ENCODE peak calls at places on chromosome 19, in five cellular contexts. One of them, this sample, is unnamed.

GRCh38 chr19:1173160-1173844 is 766 bp downstream of the SBNO2 start:
- DNase-seq in esophagus squamous epithelium: no peak
- DNase-seq in AG04449: no peak
- DNase-seq in HFF-Myc: no peak
- DNase-seq in IMR-90: no peak
- DNase-seq in this sample: no peak

GRCh38 chr19:44658069-44658727 is 13.1 kb upstream of the CEACAM19 start:
- DNase-seq in esophagus squamous epithelium: no peak
- DNase-seq in AG04449: no peak
- DNase-seq in HFF-Myc: no peak
- DNase-seq in IMR-90: no peak
- DNase-seq in this sample: no peak

GRCh38 chr19:37990362-37990761 is 83.4 kb downstream of the SIPA1L3 start:
- DNase-seq in esophagus squamous epithelium: no peak
- DNase-seq in AG04449: no peak
- DNase-seq in HFF-Myc: no peak
- DNase-seq in IMR-90: no peak
- DNase-seq in this sample: no peak

GRCh38 chr19:42515241-42515832 is 12.9 kb downstream of the CEACAM1 start:
- DNase-seq in esophagus squamous epithelium: no peak
- DNase-seq in AG04449: no peak
- DNase-seq in HFF-Myc: no peak
- DNase-seq in IMR-90: no peak
- DNase-seq in this sample: no peak

GRCh38 chr19:3309724-3310123 is 56.7 kb upstream of the NFIC start:
- DNase-seq in esophagus squamous epithelium: no peak
- DNase-seq in AG04449: no peak
- DNase-seq in HFF-Myc: no peak
- DNase-seq in IMR-90: no peak
- DNase-seq in this sample: no peak

GRCh38 chr19:38144667-38145066 is 79.4 kb downstream of the DPF1 start:
- DNase-seq in esophagus squamous epithelium: no peak
- DNase-seq in AG04449: no peak
- DNase-seq in HFF-Myc: no peak
- DNase-seq in IMR-90: no peak
- DNase-seq in this sample: no peak

GRCh38 chr19:49560358-49560900 is 19.9 kb downstream of the NOSIP start:
- DNase-seq in esophagus squamous epithelium: no peak
- DNase-seq in AG04449: no peak
- DNase-seq in HFF-Myc: no peak
- DNase-seq in IMR-90: no peak
- DNase-seq in this sample: no peak

GRCh38 chr19:38669532-38669931 is 22.1 kb downstream of the ACTN4 start:
- DNase-seq in esophagus squamous epithelium: no peak
- DNase-seq in AG04449: no peak
- DNase-seq in HFF-Myc: no peak
- DNase-seq in IMR-90: no peak
- DNase-seq in this sample: no peak

GRCh38 chr19:55383279-55383788 is 758 bp downstream of the TMEM238 start:
- DNase-seq in esophagus squamous epithelium: no peak
- DNase-seq in AG04449: no peak
- DNase-seq in HFF-Myc: no peak
- DNase-seq in IMR-90: no peak
- DNase-seq in this sample: no peak

GRCh38 chr19:39407644-39408391 is 1.2 kb downstream of the ZFP36 start:
- DNase-seq in esophagus squamous epithelium: no peak
- DNase-seq in AG04449: no peak
- DNase-seq in HFF-Myc: no peak
- DNase-seq in IMR-90: no peak
- DNase-seq in this sample: no peak

GRCh38 chr19:39679056-39679790 is 23.5 kb downstream of the LGALS16 start:
- DNase-seq in esophagus squamous epithelium: no peak
- DNase-seq in AG04449: no peak
- DNase-seq in HFF-Myc: no peak
- DNase-seq in IMR-90: no peak
- DNase-seq in this sample: peak; percentile 85

GRCh38 chr19:34926685-34927375 is at the start of gene ZNF30:
- DNase-seq in esophagus squamous epithelium: peak; percentile 16
- DNase-seq in AG04449: peak; percentile 26
- DNase-seq in HFF-Myc: peak; percentile 56
- DNase-seq in IMR-90: peak; percentile 88
- DNase-seq in this sample: peak; percentile 65

GRCh38 chr19:5466814-5467291 is 11.6 kb downstream of the ZNRF4 start:
- DNase-seq in esophagus squamous epithelium: no peak
- DNase-seq in AG04449: no peak
- DNase-seq in HFF-Myc: no peak
- DNase-seq in IMR-90: no peak
- DNase-seq in this sample: no peak

GRCh38 chr19:48145596-48146254 is 24.4 kb downstream of the LIG1 start:
- DNase-seq in esophagus squamous epithelium: no peak
- DNase-seq in AG04449: no peak
- DNase-seq in HFF-Myc: no peak
- DNase-seq in IMR-90: no peak
- DNase-seq in this sample: no peak

GRCh38 chr19:18340237-18340989 is at the start of gene PGPEP1:
- DNase-seq in esophagus squamous epithelium: no peak
- DNase-seq in AG04449: no peak
- DNase-seq in HFF-Myc: no peak
- DNase-seq in IMR-90: peak; percentile 41
- DNase-seq in this sample: no peak

GRCh38 chr19:55255618-55256423 is 3.0 kb downstream of the PPP6R1 start:
- DNase-seq in esophagus squamous epithelium: no peak
- DNase-seq in AG04449: no peak
- DNase-seq in HFF-Myc: no peak
- DNase-seq in IMR-90: peak; percentile 60
- DNase-seq in this sample: no peak

GRCh38 chr19:19151418-19151817 is 13.1 kb upstream of the TMEM161A start:
- DNase-seq in esophagus squamous epithelium: no peak
- DNase-seq in AG04449: no peak
- DNase-seq in HFF-Myc: no peak
- DNase-seq in IMR-90: no peak
- DNase-seq in this sample: no peak

GRCh38 chr19:55489711-55490477 is 1.7 kb downstream of the SSC5D start:
- DNase-seq in esophagus squamous epithelium: no peak
- DNase-seq in AG04449: no peak
- DNase-seq in HFF-Myc: no peak
- DNase-seq in IMR-90: no peak
- DNase-seq in this sample: no peak

GRCh38 chr19:17240062-17240854 is 5.5 kb downstream of the NR2F6 start:
- DNase-seq in esophagus squamous epithelium: no peak
- DNase-seq in AG04449: no peak
- DNase-seq in HFF-Myc: no peak
- DNase-seq in IMR-90: no peak
- DNase-seq in this sample: no peak

GRCh38 chr19:45025264-45025663 is 13.6 kb upstream of the CLASRP start:
- DNase-seq in esophagus squamous epithelium: no peak
- DNase-seq in AG04449: no peak
- DNase-seq in HFF-Myc: no peak
- DNase-seq in IMR-90: no peak
- DNase-seq in this sample: no peak

GRCh38 chr19:8457802-8458201 is 13.0 kb downstream of the HNRNPM start:
- DNase-seq in esophagus squamous epithelium: no peak
- DNase-seq in AG04449: no peak
- DNase-seq in HFF-Myc: no peak
- DNase-seq in IMR-90: no peak
- DNase-seq in this sample: no peak

GRCh38 chr19:17359905-17360800 is 17.0 kb downstream of the PLVAP start:
- DNase-seq in esophagus squamous epithelium: no peak
- DNase-seq in AG04449: no peak
- DNase-seq in HFF-Myc: no peak
- DNase-seq in IMR-90: no peak
- DNase-seq in this sample: no peak

GRCh38 chr19:6723108-6723618 is 2.7 kb upstream of the C3 start:
- DNase-seq in esophagus squamous epithelium: no peak
- DNase-seq in AG04449: no peak
- DNase-seq in HFF-Myc: no peak
- DNase-seq in IMR-90: peak; percentile 10
- DNase-seq in this sample: no peak

GRCh38 chr19:11096210-11096841 is 7.1 kb downstream of the LDLR start:
- DNase-seq in esophagus squamous epithelium: no peak
- DNase-seq in AG04449: no peak
- DNase-seq in HFF-Myc: no peak
- DNase-seq in IMR-90: peak; percentile 47
- DNase-seq in this sample: peak; percentile 55

GRCh38 chr19:29564574-29565005 is 38.8 kb downstream of the VSTM2B start:
- DNase-seq in esophagus squamous epithelium: no peak
- DNase-seq in AG04449: no peak
- DNase-seq in HFF-Myc: no peak
- DNase-seq in IMR-90: no peak
- DNase-seq in this sample: no peak

GRCh38 chr19:19171821-19172532 is 1.9 kb upstream of the MEF2B start:
- DNase-seq in esophagus squamous epithelium: no peak
- DNase-seq in AG04449: no peak
- DNase-seq in HFF-Myc: no peak
- DNase-seq in IMR-90: peak; percentile 78
- DNase-seq in this sample: no peak

GRCh38 chr19:5355076-5355475 is 14.5 kb upstream of the PTPRS start:
- DNase-seq in esophagus squamous epithelium: no peak
- DNase-seq in AG04449: no peak
- DNase-seq in HFF-Myc: no peak
- DNase-seq in IMR-90: no peak
- DNase-seq in this sample: no peak

GRCh38 chr19:3024870-3025515 is 4.1 kb downstream of the TLE2 start:
- DNase-seq in esophagus squamous epithelium: no peak
- DNase-seq in AG04449: no peak
- DNase-seq in HFF-Myc: no peak
- DNase-seq in IMR-90: no peak
- DNase-seq in this sample: no peak

GRCh38 chr19:48596679-48597465 is 9.7 kb upstream of the SPACA4 start:
- DNase-seq in esophagus squamous epithelium: no peak
- DNase-seq in AG04449: no peak
- DNase-seq in HFF-Myc: no peak
- DNase-seq in IMR-90: no peak
- DNase-seq in this sample: peak; percentile 35

GRCh38 chr19:7497292-7497691 is 8.5 kb upstream of the PEX11G start:
- DNase-seq in esophagus squamous epithelium: no peak
- DNase-seq in AG04449: no peak
- DNase-seq in HFF-Myc: no peak
- DNase-seq in IMR-90: no peak
- DNase-seq in this sample: no peak

GRCh38 chr19:8204961-8205360 is 4.2 kb upstream of the CERS4 start:
- DNase-seq in esophagus squamous epithelium: no peak
- DNase-seq in AG04449: no peak
- DNase-seq in HFF-Myc: no peak
- DNase-seq in IMR-90: no peak
- DNase-seq in this sample: no peak

GRCh38 chr19:5536337-5536894 is 31.3 kb downstream of the TINCR start:
- DNase-seq in esophagus squamous epithelium: no peak
- DNase-seq in AG04449: no peak
- DNase-seq in HFF-Myc: no peak
- DNase-seq in IMR-90: peak; percentile 33
- DNase-seq in this sample: no peak

GRCh38 chr19:8988204-8988603 is 22.0 kb downstream of the MUC16 start:
- DNase-seq in esophagus squamous epithelium: no peak
- DNase-seq in AG04449: no peak
- DNase-seq in HFF-Myc: no peak
- DNase-seq in IMR-90: no peak
- DNase-seq in this sample: no peak

GRCh38 chr19:55258476-55258827 is 365 bp downstream of the PPP6R1 start:
- DNase-seq in esophagus squamous epithelium: no peak
- DNase-seq in AG04449: no peak
- DNase-seq in HFF-Myc: no peak
- DNase-seq in IMR-90: no peak
- DNase-seq in this sample: no peak

GRCh38 chr19:3554254-3555083 is 2.9 kb downstream of the MFSD12 start:
- DNase-seq in esophagus squamous epithelium: no peak
- DNase-seq in AG04449: no peak
- DNase-seq in HFF-Myc: no peak
- DNase-seq in IMR-90: no peak
- DNase-seq in this sample: no peak

GRCh38 chr19:33484226-33484774 is 37.3 kb downstream of the PEPD start:
- DNase-seq in esophagus squamous epithelium: no peak
- DNase-seq in AG04449: no peak
- DNase-seq in HFF-Myc: no peak
- DNase-seq in IMR-90: no peak
- DNase-seq in this sample: no peak

GRCh38 chr19:45772912-45773311 is 3.9 kb upstream of the SIX5 start:
- DNase-seq in esophagus squamous epithelium: no peak
- DNase-seq in AG04449: no peak
- DNase-seq in HFF-Myc: no peak
- DNase-seq in IMR-90: no peak
- DNase-seq in this sample: no peak

DNA sequence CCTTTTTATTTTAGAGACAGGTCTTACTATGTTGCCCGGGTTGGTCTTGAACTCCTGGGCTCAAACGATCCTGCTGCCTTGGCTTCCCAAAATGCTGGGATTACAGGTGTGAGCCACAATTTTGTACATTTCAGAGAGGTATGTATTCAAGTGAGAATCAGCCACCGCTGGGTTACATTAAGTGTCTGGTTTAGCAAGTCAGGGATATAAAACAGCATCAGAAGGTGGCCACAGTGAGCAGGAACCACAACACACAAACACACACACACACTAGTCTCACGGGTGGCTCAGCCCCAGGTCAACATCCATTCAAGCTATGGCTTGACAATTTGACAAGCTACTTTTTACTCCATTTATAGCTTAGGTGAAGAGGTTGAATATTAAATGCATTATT is 20.2 kb downstream of the KLK5 start:
- DNase-seq in esophagus squamous epithelium: no peak
- DNase-seq in AG04449: no peak
- DNase-seq in HFF-Myc: no peak
- DNase-seq in IMR-90: no peak
- DNase-seq in this sample: no peak
- TF ChIP-seq CTCF in esophagus squamous epithelium: no peak
- TF ChIP-seq CTCF in AG04449: no peak
- TF ChIP-seq CTCF in HFF-Myc: no peak
- TF ChIP-seq CTCF in IMR-90: no peak
- TF ChIP-seq CTCF in this sample: no peak

GRCh38 chr19:46813570-46814358 is 25.4 kb upstream of the SLC1A5 start:
- DNase-seq in esophagus squamous epithelium: no peak
- DNase-seq in AG04449: no peak
- DNase-seq in HFF-Myc: no peak
- DNase-seq in IMR-90: peak; percentile 46
- DNase-seq in this sample: no peak
- H3K4me3 ChIP-seq in esophagus squamous epithelium: no peak overlapping the region
- H3K4me3 ChIP-seq in AG04449: no peak overlapping the region
- H3K4me3 ChIP-seq in HFF-Myc: no peak overlapping the region
- H3K4me3 ChIP-seq in IMR-90: no peak overlapping the region
- H3K4me3 ChIP-seq in this sample: no peak overlapping the region

DNA sequence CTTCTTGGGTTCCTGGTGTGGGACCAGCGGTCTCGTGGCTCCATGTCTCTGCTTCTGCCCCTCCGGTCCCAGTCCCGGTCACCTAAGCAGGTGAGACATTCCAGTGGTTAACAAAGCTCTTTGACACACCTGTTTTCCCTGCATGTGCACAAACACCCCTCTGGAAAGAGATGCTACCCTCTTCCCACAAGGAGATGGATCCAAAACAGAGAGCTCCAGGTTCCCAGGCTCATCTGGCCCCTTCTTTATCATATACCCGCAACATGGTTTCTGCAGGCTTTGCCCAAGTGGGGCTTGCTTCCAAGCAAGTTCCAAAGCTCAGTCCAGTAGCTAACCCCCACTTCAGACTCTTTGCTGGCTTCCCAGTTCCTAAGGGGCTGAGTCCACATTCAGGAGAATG is 17.8 kb downstream of the PEG3 start:
- DNase-seq in esophagus squamous epithelium: no peak
- DNase-seq in AG04449: no peak
- DNase-seq in HFF-Myc: no peak
- DNase-seq in IMR-90: no peak
- DNase-seq in this sample: no peak
- TF ChIP-seq CTCF in esophagus squamous epithelium: no peak
- TF ChIP-seq CTCF in AG04449: no peak
- TF ChIP-seq CTCF in HFF-Myc: no peak
- TF ChIP-seq CTCF in IMR-90: no peak
- TF ChIP-seq CTCF in this sample: no peak

GRCh38 chr19:16067205-16067938 is 8.9 kb upstream of the TPM4 start:
- DNase-seq in esophagus squamous epithelium: no peak
- DNase-seq in AG04449: no peak
- DNase-seq in HFF-Myc: no peak
- DNase-seq in IMR-90: peak; percentile 87
- DNase-seq in this sample: no peak
- H3K4me3 ChIP-seq in esophagus squamous epithelium: peak overlapping the region; percentile 72
- H3K4me3 ChIP-seq in AG04449: peak overlapping the region; percentile 62
- H3K4me3 ChIP-seq in HFF-Myc: no peak overlapping the region
- H3K4me3 ChIP-seq in IMR-90: peak overlapping the region; percentile 54
- H3K4me3 ChIP-seq in this sample: no peak overlapping the region